ENCODE peak calls at places on chromosome 21, in ten cellular contexts. T is CD8-positive, alpha-beta memory T cell; O is right atrium auricular region; C is uterus; V is tibial artery; N is psoas muscle; R is HCT116; Q is stomach; I is adrenal gland; E is lower lobe of right lung. H is an unnamed sample.

GRCh38 chr21:34885636-34886553 is 163.2 kb downstream of the RUNX1 start:
- DNase-seq in T (no peak), O (no peak), C (no peak), V (no peak), N (no peak), R (no peak), Q (no peak), I (no peak), E (no peak), H (no peak)

GRCh38 chr21:36456714-36457399 is 23.1 kb downstream of the CLDN14 start:
- DNase-seq in T (no peak), O (no peak), C (no peak), V (no peak), N (no peak), R (no peak), Q (no peak), I (no peak), E (no peak), H (no peak)

GRCh38 chr21:15761508-15762100 is 31.8 kb downstream of the USP25 start:
- DNase-seq in T (no peak), O (no peak), C (no peak), V (no peak), N (no peak), R (no peak), Q (peak; percentile 75), I (no peak), E (no peak), H (no peak)

GRCh38 chr21:44947930-44948331 is 8.1 kb downstream of the SLX9 start:
- DNase-seq in T (no peak), O (no peak), C (peak; percentile 34), V (peak; percentile 57), N (peak; percentile 97), R (no peak), Q (no peak), I (peak; percentile 94), E (peak; percentile 48), H (no peak)

GRCh38 chr21:28729887-28730286 is 262.8 kb downstream of the LTN1 start:
- DNase-seq in T (no peak), O (no peak), C (no peak), V (no peak), N (no peak), R (no peak), Q (no peak), I (no peak), E (no peak), H (no peak)

GRCh38 chr21:36059823-36060158 is 535 bp downstream of the SETD4 start:
- DNase-seq in T (no peak), O (no peak), C (no peak), V (peak; percentile 38), N (peak; percentile 70), R (no peak), Q (peak; percentile 30), I (peak; percentile 69), E (no peak), H (no peak)

GRCh38 chr21:37636152-37636860 is 269.7 kb downstream of the DYRK1A start:
- DNase-seq in T (no peak), O (no peak), C (no peak), V (no peak), N (no peak), R (no peak), Q (no peak), I (no peak), E (no peak), H (no peak)

GRCh38 chr21:28445081-28445830 is 547.4 kb downstream of the LTN1 start:
- DNase-seq in T (no peak), O (no peak), C (no peak), V (no peak), N (no peak), R (no peak), Q (no peak), I (no peak), E (no peak), H (no peak)

GRCh38 chr21:37153935-37154350 is 80.9 kb downstream of the TTC3 start:
- DNase-seq in T (no peak), O (no peak), C (peak; percentile 78), V (no peak), N (peak; percentile 58), R (no peak), Q (peak; percentile 49), I (peak; percentile 52), E (no peak), H (no peak)

GRCh38 chr21:29155118-29155932 is 24.9 kb downstream of the MAP3K7CL start:
- DNase-seq in T (no peak), O (peak; percentile 77), C (peak; percentile 60), V (peak; percentile 56), N (peak; percentile 82), R (no peak), Q (no peak), I (peak; percentile 33), E (peak; percentile 63), H (no peak)

GRCh38 chr21:15379776-15380175 is 315.0 kb upstream of the NRIP1 start:
- DNase-seq in T (no peak), O (no peak), C (no peak), V (no peak), N (no peak), R (no peak), Q (no peak), I (no peak), E (no peak), H (no peak)

GRCh38 chr21:19368944-19369343 is 965.4 kb upstream of the TMPRSS15 start:
- DNase-seq in T (no peak), O (no peak), C (no peak), V (no peak), N (no peak), R (no peak), Q (no peak), I (no peak), E (no peak), H (no peak)

GRCh38 chr21:45104560-45104959 is 30.2 kb downstream of the ADARB1 start:
- DNase-seq in T (no peak), O (no peak), C (no peak), V (no peak), N (no peak), R (no peak), Q (peak; percentile 78), I (no peak), E (no peak), H (no peak)

GRCh38 chr21:41086551-41086950 is 81.4 kb upstream of the BACE2 start:
- DNase-seq in T (no peak), O (no peak), C (no peak), V (no peak), N (no peak), R (no peak), Q (no peak), I (no peak), E (no peak), H (no peak)
- H3K4me1 ChIP-seq in T (no peaks in the 10 kb centered on the region), O (no peaks in the 10 kb centered on the region), C (no peaks in the 10 kb centered on the region), V (no peaks in the 10 kb centered on the region), N (no peaks in the 10 kb centered on the region), R (no peaks in the 10 kb centered on the region), Q (no peaks in the 10 kb centered on the region), I (no peaks in the 10 kb centered on the region), E (no peaks in the 10 kb centered on the region), H (no peaks in the 10 kb centered on the region)

DNA sequence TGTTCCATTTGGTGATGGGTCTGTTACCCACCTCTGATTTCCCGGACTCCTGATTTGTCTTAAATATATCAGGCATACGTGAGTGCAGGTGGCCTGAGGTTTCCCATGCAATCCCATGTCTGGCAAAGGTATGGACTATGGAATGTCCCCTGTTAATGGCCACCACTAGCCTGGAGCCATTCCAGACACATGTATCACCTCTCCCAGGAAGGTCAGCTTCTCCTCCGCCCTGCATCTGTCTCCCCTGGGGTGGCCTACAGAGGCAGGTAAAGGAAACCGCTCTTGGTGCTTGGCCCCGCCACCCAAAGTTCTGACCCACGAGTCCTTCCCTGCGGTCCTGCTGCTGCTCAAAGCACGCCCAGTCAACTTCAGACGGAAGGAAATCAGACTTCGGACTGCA is 105.7 kb downstream of the PCP4 start:
- DNase-seq in T (no peak), O (no peak), C (no peak), V (no peak), N (no peak), R (no peak), Q (no peak), I (no peak), E (no peak), H (no peak)
- H3K9me3 ChIP-seq in T (no peaks in the 10 kb centered on the region), O (no peaks in the 10 kb centered on the region), C (no peaks in the 10 kb centered on the region), V (no peaks in the 10 kb centered on the region), N (no peaks in the 10 kb centered on the region), R (no peaks in the 10 kb centered on the region), Q (no peaks in the 10 kb centered on the region), I (no peaks in the 10 kb centered on the region), E (no peaks in the 10 kb centered on the region), H (no peaks in the 10 kb centered on the region)

GRCh38 chr21:26593800-26594199 is 20.7 kb upstream of the CYYR1 start:
- DNase-seq in T (no peak), O (no peak), C (no peak), V (no peak), N (no peak), R (no peak), Q (no peak), I (no peak), E (no peak), H (no peak)

GRCh38 chr21:26595971-26596370 is 22.9 kb upstream of the CYYR1 start:
- DNase-seq in T (no peak), O (no peak), C (no peak), V (no peak), N (no peak), R (no peak), Q (no peak), I (no peak), E (no peak), H (no peak)

GRCh38 chr21:26597981-26598380 is 24.9 kb upstream of the CYYR1 start:
- DNase-seq in T (no peak), O (no peak), C (no peak), V (no peak), N (no peak), R (no peak), Q (no peak), I (no peak), E (no peak), H (no peak)

GRCh38 chr21:26591543-26591942 is 18.5 kb upstream of the CYYR1 start:
- DNase-seq in T (no peak), O (no peak), C (no peak), V (no peak), N (no peak), R (no peak), Q (no peak), I (no peak), E (no peak), H (no peak)

GRCh38 chr21:26597023-26597422 is 23.9 kb upstream of the CYYR1 start:
- DNase-seq in T (no peak), O (no peak), C (no peak), V (no peak), N (no peak), R (no peak), Q (no peak), I (no peak), E (no peak), H (no peak)
- H3K27me3 ChIP-seq in T (no peaks in the 10 kb centered on the region), O (no peaks in the 10 kb centered on the region), C (no peaks in the 10 kb centered on the region), V (no peaks in the 10 kb centered on the region), N (no peaks in the 10 kb centered on the region), R (no peaks in the 10 kb centered on the region), Q (no peaks in the 10 kb centered on the region), I (no peaks in the 10 kb centered on the region), E (no peaks in the 10 kb centered on the region), H (no peaks in the 10 kb centered on the region)

DNA sequence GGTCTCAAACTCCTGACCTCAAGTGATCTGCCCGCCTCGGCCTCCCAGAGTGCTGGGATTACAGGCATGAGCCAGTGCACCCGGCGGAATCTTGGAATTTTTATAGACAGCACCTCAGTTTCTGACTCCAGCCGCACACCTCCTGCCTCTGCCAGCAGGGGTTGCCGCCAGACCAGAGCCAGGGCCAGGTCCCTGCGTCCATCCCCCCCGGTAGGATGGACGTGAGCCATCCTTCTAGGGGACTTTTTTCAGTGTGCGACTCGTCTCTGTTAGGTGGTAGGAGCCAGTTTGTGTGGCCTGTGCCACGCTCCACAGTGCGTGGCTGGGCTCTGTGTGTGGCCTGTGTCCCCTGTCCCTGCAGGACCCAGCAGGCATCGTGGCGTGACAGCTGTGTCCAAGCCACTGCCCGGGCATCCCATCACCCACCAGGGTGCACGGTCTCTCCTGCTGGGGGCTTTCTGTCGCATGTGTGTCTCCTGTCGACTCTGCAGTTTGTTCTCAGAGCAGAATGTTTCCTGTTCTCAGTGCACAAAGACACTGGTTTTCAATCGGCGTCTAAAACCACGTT is 15.6 kb downstream of the CSTB start:
- DNase-seq in T (no peak), O (no peak), C (no peak), V (no peak), N (no peak), R (no peak), Q (no peak), I (no peak), E (no peak), H (no peak)
- H3K4me1 ChIP-seq in T (no peaks in the 10 kb centered on the region), O (no peaks in the 10 kb centered on the region), C (peaks cover 3% of the 10 kb centered on the region), V (peaks cover 27% of the 10 kb centered on the region), N (no peaks in the 10 kb centered on the region), R (no peaks in the 10 kb centered on the region), Q (peaks cover 5% of the 10 kb centered on the region), I (peaks cover 21% of the 10 kb centered on the region), E (peaks cover 21% of the 10 kb centered on the region), H (no peaks in the 10 kb centered on the region)